ENCODE peak calls at places on chromosome 12, in eight cellular contexts. One of them, this sample, is unnamed.

GRCh38 chr12:124028560-124028935 is 55.5 kb downstream of the ZNF664 start:
- DNase-seq in AG04449: no peak
- DNase-seq in lung: no peak
- DNase-seq in fibroblast of mammary gland: no peak
- DNase-seq in fibroblast of the aortic adventitia: no peak
- DNase-seq in astrocyte: no peak
- DNase-seq in GM12865: no peak
- DNase-seq in CD4-positive, alpha-beta T cell: no peak
- DNase-seq in this sample: no peak

GRCh38 chr12:80756875-80757274 is 40.2 kb downstream of the MYF5 start:
- DNase-seq in AG04449: no peak
- DNase-seq in lung: no peak
- DNase-seq in fibroblast of mammary gland: peak
- DNase-seq in fibroblast of the aortic adventitia: peak
- DNase-seq in astrocyte: peak
- DNase-seq in GM12865: no peak
- DNase-seq in CD4-positive, alpha-beta T cell: no peak
- DNase-seq in this sample: no peak

GRCh38 chr12:34400986-34401658 is 378.8 kb downstream of the ALG10 start:
- DNase-seq in AG04449: no peak
- DNase-seq in lung: peak
- DNase-seq in fibroblast of mammary gland: no peak
- DNase-seq in fibroblast of the aortic adventitia: no peak
- DNase-seq in astrocyte: no peak
- DNase-seq in GM12865: no peak
- DNase-seq in CD4-positive, alpha-beta T cell: no peak
- DNase-seq in this sample: peak

GRCh38 chr12:120137833-120138232 is 21.3 kb upstream of the RAB35 start:
- DNase-seq in AG04449: no peak
- DNase-seq in lung: no peak
- DNase-seq in fibroblast of mammary gland: no peak
- DNase-seq in fibroblast of the aortic adventitia: no peak
- DNase-seq in astrocyte: no peak
- DNase-seq in GM12865: no peak
- DNase-seq in CD4-positive, alpha-beta T cell: no peak
- DNase-seq in this sample: no peak

GRCh38 chr12:53221203-53222076 is 10.6 kb downstream of the RARG start:
- DNase-seq in AG04449: no peak
- DNase-seq in lung: peak
- DNase-seq in fibroblast of mammary gland: peak
- DNase-seq in fibroblast of the aortic adventitia: peak
- DNase-seq in astrocyte: peak
- DNase-seq in GM12865: peak
- DNase-seq in CD4-positive, alpha-beta T cell: peak
- DNase-seq in this sample: peak

GRCh38 chr12:17076335-17076734 is 470.4 kb upstream of the LMO3 start:
- DNase-seq in AG04449: no peak
- DNase-seq in lung: no peak
- DNase-seq in fibroblast of mammary gland: no peak
- DNase-seq in fibroblast of the aortic adventitia: no peak
- DNase-seq in astrocyte: peak
- DNase-seq in GM12865: no peak
- DNase-seq in CD4-positive, alpha-beta T cell: no peak
- DNase-seq in this sample: no peak

GRCh38 chr12:4934651-4935050 is 24.9 kb downstream of the KCNA1 start:
- DNase-seq in AG04449: no peak
- DNase-seq in lung: no peak
- DNase-seq in fibroblast of mammary gland: peak
- DNase-seq in fibroblast of the aortic adventitia: peak
- DNase-seq in astrocyte: peak
- DNase-seq in GM12865: no peak
- DNase-seq in CD4-positive, alpha-beta T cell: no peak
- DNase-seq in this sample: no peak

GRCh38 chr12:503111-503761 is 43.5 kb downstream of the B4GALNT3 start:
- DNase-seq in AG04449: no peak
- DNase-seq in lung: peak
- DNase-seq in fibroblast of mammary gland: no peak
- DNase-seq in fibroblast of the aortic adventitia: no peak
- DNase-seq in astrocyte: no peak
- DNase-seq in GM12865: no peak
- DNase-seq in CD4-positive, alpha-beta T cell: no peak
- DNase-seq in this sample: no peak

GRCh38 chr12:3816266-3816665 is 56.9 kb downstream of the PARP11 start:
- DNase-seq in AG04449: no peak
- DNase-seq in lung: no peak
- DNase-seq in fibroblast of mammary gland: no peak
- DNase-seq in fibroblast of the aortic adventitia: no peak
- DNase-seq in astrocyte: no peak
- DNase-seq in GM12865: no peak
- DNase-seq in CD4-positive, alpha-beta T cell: no peak
- DNase-seq in this sample: no peak

GRCh38 chr12:12191008-12191407 is 75.8 kb downstream of the LRP6 start:
- DNase-seq in AG04449: no peak
- DNase-seq in lung: no peak
- DNase-seq in fibroblast of mammary gland: no peak
- DNase-seq in fibroblast of the aortic adventitia: no peak
- DNase-seq in astrocyte: peak
- DNase-seq in GM12865: no peak
- DNase-seq in CD4-positive, alpha-beta T cell: no peak
- DNase-seq in this sample: no peak

GRCh38 chr12:125125271-125125670 is 60.0 kb downstream of the AACS start:
- DNase-seq in AG04449: no peak
- DNase-seq in lung: no peak
- DNase-seq in fibroblast of mammary gland: no peak
- DNase-seq in fibroblast of the aortic adventitia: no peak
- DNase-seq in astrocyte: no peak
- DNase-seq in GM12865: no peak
- DNase-seq in CD4-positive, alpha-beta T cell: no peak
- DNase-seq in this sample: no peak

GRCh38 chr12:125120566-125120965 is 55.3 kb downstream of the AACS start:
- DNase-seq in AG04449: no peak
- DNase-seq in lung: no peak
- DNase-seq in fibroblast of mammary gland: no peak
- DNase-seq in fibroblast of the aortic adventitia: no peak
- DNase-seq in astrocyte: no peak
- DNase-seq in GM12865: no peak
- DNase-seq in CD4-positive, alpha-beta T cell: no peak
- DNase-seq in this sample: no peak

GRCh38 chr12:125124320-125124966 is 59.2 kb downstream of the AACS start:
- DNase-seq in AG04449: no peak
- DNase-seq in lung: peak
- DNase-seq in fibroblast of mammary gland: no peak
- DNase-seq in fibroblast of the aortic adventitia: no peak
- DNase-seq in astrocyte: no peak
- DNase-seq in GM12865: no peak
- DNase-seq in CD4-positive, alpha-beta T cell: no peak
- DNase-seq in this sample: no peak

GRCh38 chr12:125121095-125121494 is 55.9 kb downstream of the AACS start:
- DNase-seq in AG04449: no peak
- DNase-seq in lung: peak
- DNase-seq in fibroblast of mammary gland: no peak
- DNase-seq in fibroblast of the aortic adventitia: no peak
- DNase-seq in astrocyte: no peak
- DNase-seq in GM12865: no peak
- DNase-seq in CD4-positive, alpha-beta T cell: no peak
- DNase-seq in this sample: no peak

DNA sequence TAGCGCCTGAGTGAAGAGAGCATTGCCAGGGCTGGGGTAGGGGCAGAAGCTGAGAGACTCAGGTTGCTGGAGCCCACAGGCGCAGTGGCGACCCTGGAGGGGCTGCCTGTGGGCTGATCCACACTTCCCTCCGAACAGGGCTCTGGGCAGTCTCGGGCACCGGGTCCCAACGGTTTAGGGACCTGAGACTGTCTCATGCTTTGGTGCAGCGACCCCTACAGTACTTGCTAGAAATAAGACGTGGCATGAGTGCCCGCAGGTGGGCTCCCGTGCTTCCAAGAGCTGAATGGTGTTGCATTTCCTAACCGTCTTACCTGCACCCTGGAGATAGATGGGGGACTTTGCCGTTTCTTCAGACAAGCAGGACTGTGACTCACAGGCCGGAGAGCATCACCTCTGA is 57.4 kb downstream of the AACS start:
- DNase-seq in AG04449: no peak
- DNase-seq in lung: no peak
- DNase-seq in fibroblast of mammary gland: no peak
- DNase-seq in fibroblast of the aortic adventitia: no peak
- DNase-seq in astrocyte: no peak
- DNase-seq in GM12865: no peak
- DNase-seq in CD4-positive, alpha-beta T cell: no peak
- DNase-seq in this sample: no peak
- TF ChIP-seq CTCF in AG04449: no peak
- TF ChIP-seq CTCF in lung: no peak
- TF ChIP-seq CTCF in fibroblast of mammary gland: no peak
- TF ChIP-seq CTCF in fibroblast of the aortic adventitia: no peak
- TF ChIP-seq CTCF in astrocyte: no peak
- TF ChIP-seq CTCF in GM12865: no peak
- TF ChIP-seq CTCF in CD4-positive, alpha-beta T cell: no peak
- TF ChIP-seq CTCF in this sample: no peak

GRCh38 chr12:71135812-71136176 is 22.0 kb downstream of the TSPAN8 start:
- DNase-seq in AG04449: no peak
- DNase-seq in lung: no peak
- DNase-seq in fibroblast of mammary gland: peak
- DNase-seq in fibroblast of the aortic adventitia: no peak
- DNase-seq in astrocyte: no peak
- DNase-seq in GM12865: no peak
- DNase-seq in CD4-positive, alpha-beta T cell: no peak
- DNase-seq in this sample: no peak

GRCh38 chr12:71135077-71135811 is 22.6 kb downstream of the TSPAN8 start:
- DNase-seq in AG04449: no peak
- DNase-seq in lung: no peak
- DNase-seq in fibroblast of mammary gland: no peak
- DNase-seq in fibroblast of the aortic adventitia: no peak
- DNase-seq in astrocyte: no peak
- DNase-seq in GM12865: no peak
- DNase-seq in CD4-positive, alpha-beta T cell: no peak
- DNase-seq in this sample: no peak

GRCh38 chr12:71139153-71139735 is 18.6 kb downstream of the TSPAN8 start:
- DNase-seq in AG04449: no peak
- DNase-seq in lung: no peak
- DNase-seq in fibroblast of mammary gland: no peak
- DNase-seq in fibroblast of the aortic adventitia: no peak
- DNase-seq in astrocyte: no peak
- DNase-seq in GM12865: no peak
- DNase-seq in CD4-positive, alpha-beta T cell: no peak
- DNase-seq in this sample: no peak

GRCh38 chr12:71141270-71141948 is 16.4 kb downstream of the TSPAN8 start:
- DNase-seq in AG04449: no peak
- DNase-seq in lung: no peak
- DNase-seq in fibroblast of mammary gland: no peak
- DNase-seq in fibroblast of the aortic adventitia: no peak
- DNase-seq in astrocyte: no peak
- DNase-seq in GM12865: no peak
- DNase-seq in CD4-positive, alpha-beta T cell: no peak
- DNase-seq in this sample: no peak

GRCh38 chr12:71138011-71138410 is 19.8 kb downstream of the TSPAN8 start:
- DNase-seq in AG04449: no peak
- DNase-seq in lung: no peak
- DNase-seq in fibroblast of mammary gland: no peak
- DNase-seq in fibroblast of the aortic adventitia: no peak
- DNase-seq in astrocyte: no peak
- DNase-seq in GM12865: no peak
- DNase-seq in CD4-positive, alpha-beta T cell: no peak
- DNase-seq in this sample: no peak
- TF ChIP-seq CTCF in AG04449: no peak
- TF ChIP-seq CTCF in lung: no peak
- TF ChIP-seq CTCF in fibroblast of mammary gland: no peak
- TF ChIP-seq CTCF in fibroblast of the aortic adventitia: no peak
- TF ChIP-seq CTCF in astrocyte: no peak
- TF ChIP-seq CTCF in GM12865: no peak
- TF ChIP-seq CTCF in CD4-positive, alpha-beta T cell: no peak
- TF ChIP-seq CTCF in this sample: no peak

GRCh38 chr12:19707948-19708409 is 268.7 kb downstream of the AEBP2 start:
- DNase-seq in AG04449: no peak
- DNase-seq in lung: no peak
- DNase-seq in fibroblast of mammary gland: peak
- DNase-seq in fibroblast of the aortic adventitia: peak
- DNase-seq in astrocyte: peak
- DNase-seq in GM12865: no peak
- DNase-seq in CD4-positive, alpha-beta T cell: no peak
- DNase-seq in this sample: no peak
- TF ChIP-seq CTCF in AG04449: no peak
- TF ChIP-seq CTCF in lung: no peak
- TF ChIP-seq CTCF in fibroblast of mammary gland: peak
- TF ChIP-seq CTCF in fibroblast of the aortic adventitia: peak
- TF ChIP-seq CTCF in astrocyte: no peak
- TF ChIP-seq CTCF in GM12865: no peak
- TF ChIP-seq CTCF in CD4-positive, alpha-beta T cell: no peak
- TF ChIP-seq CTCF in this sample: no peak

GRCh38 chr12:7498832-7499231 is 4.7 kb downstream of the CD163 start:
- DNase-seq in AG04449: peak
- DNase-seq in lung: no peak
- DNase-seq in fibroblast of mammary gland: peak
- DNase-seq in fibroblast of the aortic adventitia: peak
- DNase-seq in astrocyte: peak
- DNase-seq in GM12865: no peak
- DNase-seq in CD4-positive, alpha-beta T cell: no peak
- DNase-seq in this sample: no peak
- TF ChIP-seq CTCF in AG04449: no peak
- TF ChIP-seq CTCF in lung: no peak
- TF ChIP-seq CTCF in fibroblast of mammary gland: no peak
- TF ChIP-seq CTCF in fibroblast of the aortic adventitia: no peak
- TF ChIP-seq CTCF in astrocyte: no peak
- TF ChIP-seq CTCF in GM12865: no peak
- TF ChIP-seq CTCF in CD4-positive, alpha-beta T cell: no peak
- TF ChIP-seq CTCF in this sample: no peak

DNA sequence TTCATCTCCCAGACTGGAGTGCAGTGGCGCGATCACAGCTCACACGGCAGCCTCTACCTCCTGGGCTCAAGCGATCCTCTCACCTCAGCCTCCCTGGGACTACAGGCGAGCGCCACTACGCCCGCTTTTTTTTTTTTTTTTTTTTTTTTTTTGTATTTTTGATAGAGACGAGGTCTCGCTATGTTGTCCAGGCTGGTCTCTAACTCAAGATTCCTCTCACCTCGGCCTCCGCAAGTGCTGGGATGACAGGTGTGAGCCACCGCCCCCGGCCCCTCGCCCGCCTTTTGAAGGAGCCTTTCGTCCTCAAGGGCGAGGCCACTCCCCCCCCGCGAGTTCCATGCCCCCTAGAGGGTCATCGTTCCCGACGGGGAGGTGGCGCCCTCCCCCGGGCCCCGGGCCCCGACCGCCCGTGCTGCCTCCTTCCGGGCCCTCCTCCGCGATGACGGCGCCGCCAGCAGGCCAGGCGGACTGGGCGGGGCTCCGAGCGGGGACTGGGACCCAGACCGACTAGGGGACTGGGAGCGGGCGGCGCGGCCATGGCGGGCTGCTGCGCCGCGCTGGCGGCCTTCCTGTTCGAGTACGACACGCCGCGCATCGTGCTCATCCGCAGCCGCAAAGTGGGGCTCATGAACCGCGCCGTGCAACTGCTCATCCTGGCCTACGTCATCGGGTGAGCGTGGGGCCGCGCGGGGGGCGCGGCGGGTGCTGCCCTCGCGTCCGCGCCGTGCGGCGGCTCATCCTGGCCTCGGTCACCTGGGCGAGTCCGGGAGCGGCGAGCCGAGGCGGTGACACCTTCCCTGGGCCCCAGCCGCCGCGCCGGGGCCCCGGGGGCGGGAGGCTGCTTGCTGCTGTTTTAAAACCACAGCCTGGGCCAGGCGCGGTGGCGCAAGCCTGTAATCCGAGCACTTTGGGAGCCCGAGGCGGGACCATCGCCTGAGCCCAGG is at the start of gene P2RX4:
- DNase-seq in AG04449: no peak
- DNase-seq in lung: peak
- DNase-seq in fibroblast of mammary gland: peak
- DNase-seq in fibroblast of the aortic adventitia: peak
- DNase-seq in astrocyte: peak
- DNase-seq in GM12865: peak
- DNase-seq in CD4-positive, alpha-beta T cell: peak
- DNase-seq in this sample: peak
- TF ChIP-seq CTCF in AG04449: peak
- TF ChIP-seq CTCF in lung: no peak
- TF ChIP-seq CTCF in fibroblast of mammary gland: no peak
- TF ChIP-seq CTCF in fibroblast of the aortic adventitia: no peak
- TF ChIP-seq CTCF in astrocyte: no peak
- TF ChIP-seq CTCF in GM12865: peak
- TF ChIP-seq CTCF in CD4-positive, alpha-beta T cell: peak
- TF ChIP-seq CTCF in this sample: no peak

This sample was measured in activated B cell treated with CpG ODN at 0.5 μM for 24 hours.